ENCODE peak calls at places on chromosomes 16 and 17, in eight cellular contexts. One of them, this sample, is unnamed.
A peak's percentile ranks its signal among the peaks of the same experiment; 100 is the strongest.

GRCh38 chr16:77690416-77690815 is 31.9 kb upstream of the NUDT7 start:
- DNase-seq in uterus: no peak
- DNase-seq in H9: no peak
- DNase-seq in cardiac fibroblast: no peak
- DNase-seq in dorsolateral prefrontal cortex: peak; percentile 59
- DNase-seq in bronchial epithelial cell: no peak
- DNase-seq in choroid plexus epithelial cell: no peak
- DNase-seq in fibroblast of the aortic adventitia: no peak
- DNase-seq in this sample: no peak

GRCh38 chr17:76635659-76636360 is 7.7 kb downstream of the ST6GALNAC1 start:
- DNase-seq in uterus: no peak
- DNase-seq in H9: no peak
- DNase-seq in cardiac fibroblast: peak; percentile 38
- DNase-seq in dorsolateral prefrontal cortex: no peak
- DNase-seq in bronchial epithelial cell: no peak
- DNase-seq in choroid plexus epithelial cell: no peak
- DNase-seq in fibroblast of the aortic adventitia: peak; percentile 29
- DNase-seq in this sample: no peak

GRCh38 chr16:73036074-73036826 is 11.7 kb downstream of the ZFHX3 start:
- DNase-seq in uterus: no peak
- DNase-seq in H9: peak; percentile 84
- DNase-seq in cardiac fibroblast: no peak
- DNase-seq in dorsolateral prefrontal cortex: no peak
- DNase-seq in bronchial epithelial cell: no peak
- DNase-seq in choroid plexus epithelial cell: no peak
- DNase-seq in fibroblast of the aortic adventitia: no peak
- DNase-seq in this sample: peak; percentile 50

GRCh38 chr17:2449486-2449885 is 48.6 kb upstream of the MNT start:
- DNase-seq in uterus: no peak
- DNase-seq in H9: no peak
- DNase-seq in cardiac fibroblast: no peak
- DNase-seq in dorsolateral prefrontal cortex: no peak
- DNase-seq in bronchial epithelial cell: no peak
- DNase-seq in choroid plexus epithelial cell: no peak
- DNase-seq in fibroblast of the aortic adventitia: peak; percentile 74
- DNase-seq in this sample: no peak

GRCh38 chr17:31917065-31917529 is 15.6 kb upstream of the UTP6 start:
- DNase-seq in uterus: no peak
- DNase-seq in H9: peak; percentile 49
- DNase-seq in cardiac fibroblast: no peak
- DNase-seq in dorsolateral prefrontal cortex: no peak
- DNase-seq in bronchial epithelial cell: no peak
- DNase-seq in choroid plexus epithelial cell: no peak
- DNase-seq in fibroblast of the aortic adventitia: no peak
- DNase-seq in this sample: peak; percentile 56

GRCh38 chr17:64773836-64774761 is 112.0 kb upstream of the SMURF2 start:
- DNase-seq in uterus: no peak
- DNase-seq in H9: peak; percentile 97
- DNase-seq in cardiac fibroblast: peak; percentile 71
- DNase-seq in dorsolateral prefrontal cortex: no peak
- DNase-seq in bronchial epithelial cell: peak; percentile 62
- DNase-seq in choroid plexus epithelial cell: peak; percentile 65
- DNase-seq in fibroblast of the aortic adventitia: peak; percentile 51
- DNase-seq in this sample: peak; percentile 85

GRCh38 chr16:18797746-18798145 is 3.6 kb downstream of the ARL6IP1 start:
- DNase-seq in uterus: no peak
- DNase-seq in H9: no peak
- DNase-seq in cardiac fibroblast: no peak
- DNase-seq in dorsolateral prefrontal cortex: no peak
- DNase-seq in bronchial epithelial cell: no peak
- DNase-seq in choroid plexus epithelial cell: no peak
- DNase-seq in fibroblast of the aortic adventitia: no peak
- DNase-seq in this sample: no peak

GRCh38 chr17:3635474-3636153 is 436 bp downstream of the SHPK start:
- DNase-seq in uterus: no peak
- DNase-seq in H9: no peak
- DNase-seq in cardiac fibroblast: no peak
- DNase-seq in dorsolateral prefrontal cortex: no peak
- DNase-seq in bronchial epithelial cell: no peak
- DNase-seq in choroid plexus epithelial cell: no peak
- DNase-seq in fibroblast of the aortic adventitia: no peak
- DNase-seq in this sample: peak; percentile 3

GRCh38 chr17:35171834-35172233 is 22.4 kb downstream of the SLC35G3 start:
- DNase-seq in uterus: no peak
- DNase-seq in H9: no peak
- DNase-seq in cardiac fibroblast: peak; percentile 43
- DNase-seq in dorsolateral prefrontal cortex: no peak
- DNase-seq in bronchial epithelial cell: peak; percentile 53
- DNase-seq in choroid plexus epithelial cell: peak; percentile 28
- DNase-seq in fibroblast of the aortic adventitia: peak; percentile 41
- DNase-seq in this sample: no peak

GRCh38 chr16:85461814-85462404 is 151.2 kb upstream of the GSE1 start:
- DNase-seq in uterus: peak; percentile 65
- DNase-seq in H9: peak; percentile 82
- DNase-seq in cardiac fibroblast: peak; percentile 27
- DNase-seq in dorsolateral prefrontal cortex: no peak
- DNase-seq in bronchial epithelial cell: no peak
- DNase-seq in choroid plexus epithelial cell: peak; percentile 63
- DNase-seq in fibroblast of the aortic adventitia: peak; percentile 47
- DNase-seq in this sample: no peak

GRCh38 chr16:75616541-75617010 is 6.5 kb downstream of the ADAT1 start:
- DNase-seq in uterus: no peak
- DNase-seq in H9: no peak
- DNase-seq in cardiac fibroblast: no peak
- DNase-seq in dorsolateral prefrontal cortex: no peak
- DNase-seq in bronchial epithelial cell: no peak
- DNase-seq in choroid plexus epithelial cell: no peak
- DNase-seq in fibroblast of the aortic adventitia: no peak
- DNase-seq in this sample: no peak

GRCh38 chr17:50758989-50759544 is 8.3 kb downstream of the ANKRD40CL start:
- DNase-seq in uterus: no peak
- DNase-seq in H9: no peak
- DNase-seq in cardiac fibroblast: no peak
- DNase-seq in dorsolateral prefrontal cortex: no peak
- DNase-seq in bronchial epithelial cell: no peak
- DNase-seq in choroid plexus epithelial cell: no peak
- DNase-seq in fibroblast of the aortic adventitia: no peak
- DNase-seq in this sample: no peak

GRCh38 chr16:24189941-24190340 is 66.2 kb upstream of the CACNG3 start:
- DNase-seq in uterus: no peak
- DNase-seq in H9: no peak
- DNase-seq in cardiac fibroblast: no peak
- DNase-seq in dorsolateral prefrontal cortex: no peak
- DNase-seq in bronchial epithelial cell: no peak
- DNase-seq in choroid plexus epithelial cell: no peak
- DNase-seq in fibroblast of the aortic adventitia: no peak
- DNase-seq in this sample: no peak

DNA sequence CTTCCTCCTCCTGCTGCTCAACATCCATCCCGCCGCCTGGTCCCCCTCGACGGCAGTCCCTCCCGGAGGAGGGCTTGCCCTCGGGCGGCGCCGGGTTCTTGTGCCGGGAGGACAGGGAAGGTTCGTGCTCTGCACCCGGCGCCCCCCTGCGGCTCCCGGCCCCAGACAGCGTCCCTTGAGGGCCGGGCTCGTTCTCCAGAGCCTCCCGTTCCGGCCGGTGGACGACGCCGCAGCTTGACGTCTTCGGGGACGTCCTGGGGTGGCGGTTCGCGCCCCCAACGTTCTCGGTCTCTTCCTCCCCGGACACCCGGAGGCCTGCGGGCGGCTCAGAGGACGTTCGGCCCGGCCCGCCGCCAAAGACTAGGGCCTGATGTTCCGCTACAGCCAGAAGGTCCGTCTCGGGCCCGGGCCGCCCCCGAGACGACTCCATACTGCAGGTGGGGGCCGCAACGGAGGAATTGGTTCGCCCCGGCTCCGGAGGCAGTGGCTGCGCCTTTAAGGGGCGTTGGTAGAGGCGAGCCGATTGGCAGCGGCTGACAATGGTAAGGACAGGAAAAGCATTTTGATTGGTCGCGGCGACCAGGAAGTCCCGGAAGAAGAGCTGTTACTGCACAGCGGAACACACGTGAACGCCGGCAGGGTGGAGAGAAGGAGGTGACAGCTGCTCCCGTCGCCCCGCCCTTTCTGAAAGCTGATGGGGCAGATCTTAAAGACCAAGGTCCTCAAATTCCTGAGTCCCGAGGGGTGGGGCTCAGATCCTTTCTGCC is at the start of gene BORCS6:
- DNase-seq in uterus: peak; percentile 98
- DNase-seq in H9: peak; percentile 100
- DNase-seq in cardiac fibroblast: peak; percentile 99
- DNase-seq in dorsolateral prefrontal cortex: peak; percentile 100
- DNase-seq in bronchial epithelial cell: peak; percentile 95
- DNase-seq in choroid plexus epithelial cell: peak; percentile 99
- DNase-seq in fibroblast of the aortic adventitia: peak; percentile 98
- DNase-seq in this sample: peak; percentile 90
- TF ChIP-seq CTCF in uterus: peak; percentile 22
- TF ChIP-seq CTCF in H9: no peak
- TF ChIP-seq CTCF in cardiac fibroblast: no peak
- TF ChIP-seq CTCF in dorsolateral prefrontal cortex: peak; percentile 35
- TF ChIP-seq CTCF in bronchial epithelial cell: peak; percentile 8
- TF ChIP-seq CTCF in choroid plexus epithelial cell: peak; percentile 2
- TF ChIP-seq CTCF in fibroblast of the aortic adventitia: peak; percentile 2
- TF ChIP-seq CTCF in this sample: no peak

GRCh38 chr16:84212631-84213030 is 21.7 kb downstream of the ADAD2 start:
- DNase-seq in uterus: no peak
- DNase-seq in H9: no peak
- DNase-seq in cardiac fibroblast: no peak
- DNase-seq in dorsolateral prefrontal cortex: no peak
- DNase-seq in bronchial epithelial cell: no peak
- DNase-seq in choroid plexus epithelial cell: no peak
- DNase-seq in fibroblast of the aortic adventitia: no peak
- DNase-seq in this sample: no peak

GRCh38 chr16:84212154-84212553 is 21.2 kb downstream of the ADAD2 start:
- DNase-seq in uterus: no peak
- DNase-seq in H9: no peak
- DNase-seq in cardiac fibroblast: no peak
- DNase-seq in dorsolateral prefrontal cortex: no peak
- DNase-seq in bronchial epithelial cell: no peak
- DNase-seq in choroid plexus epithelial cell: no peak
- DNase-seq in fibroblast of the aortic adventitia: no peak
- DNase-seq in this sample: no peak

GRCh38 chr16:84207869-84208268 is 16.9 kb downstream of the ADAD2 start:
- DNase-seq in uterus: no peak
- DNase-seq in H9: no peak
- DNase-seq in cardiac fibroblast: no peak
- DNase-seq in dorsolateral prefrontal cortex: no peak
- DNase-seq in bronchial epithelial cell: no peak
- DNase-seq in choroid plexus epithelial cell: no peak
- DNase-seq in fibroblast of the aortic adventitia: no peak
- DNase-seq in this sample: no peak

GRCh38 chr16:84207266-84207665 is 16.3 kb downstream of the ADAD2 start:
- DNase-seq in uterus: no peak
- DNase-seq in H9: no peak
- DNase-seq in cardiac fibroblast: no peak
- DNase-seq in dorsolateral prefrontal cortex: no peak
- DNase-seq in bronchial epithelial cell: no peak
- DNase-seq in choroid plexus epithelial cell: no peak
- DNase-seq in fibroblast of the aortic adventitia: no peak
- DNase-seq in this sample: no peak

DNA sequence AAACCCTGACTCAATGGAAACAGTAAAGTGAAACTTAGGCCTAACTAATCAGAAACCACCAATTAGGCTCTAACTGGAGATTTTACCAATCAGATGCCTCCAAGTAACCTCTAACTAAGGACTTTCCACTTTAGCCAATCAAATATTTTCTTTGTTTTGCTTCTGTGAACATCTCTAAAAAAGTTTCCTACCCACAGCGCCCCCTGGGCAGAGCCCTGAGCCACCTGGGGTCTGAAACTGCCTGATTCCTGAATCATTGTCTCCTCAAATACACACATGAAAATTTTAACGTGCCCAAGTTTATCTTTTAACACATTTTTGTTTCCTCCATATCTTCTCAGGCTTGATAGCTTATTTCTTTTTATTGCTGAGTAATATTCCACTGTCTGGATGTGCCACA is 19.0 kb downstream of the ADAD2 start:
- DNase-seq in uterus: no peak
- DNase-seq in H9: no peak
- DNase-seq in cardiac fibroblast: no peak
- DNase-seq in dorsolateral prefrontal cortex: no peak
- DNase-seq in bronchial epithelial cell: no peak
- DNase-seq in choroid plexus epithelial cell: no peak
- DNase-seq in fibroblast of the aortic adventitia: no peak
- DNase-seq in this sample: no peak
- TF ChIP-seq CTCF in uterus: no peak
- TF ChIP-seq CTCF in H9: peak; percentile 36
- TF ChIP-seq CTCF in cardiac fibroblast: no peak
- TF ChIP-seq CTCF in dorsolateral prefrontal cortex: no peak
- TF ChIP-seq CTCF in bronchial epithelial cell: no peak
- TF ChIP-seq CTCF in choroid plexus epithelial cell: peak; percentile 17
- TF ChIP-seq CTCF in fibroblast of the aortic adventitia: no peak
- TF ChIP-seq CTCF in this sample: no peak

GRCh38 chr17:15029469-15029868 is 235.7 kb downstream of the PMP22 start:
- DNase-seq in uterus: no peak
- DNase-seq in H9: no peak
- DNase-seq in cardiac fibroblast: no peak
- DNase-seq in dorsolateral prefrontal cortex: no peak
- DNase-seq in bronchial epithelial cell: no peak
- DNase-seq in choroid plexus epithelial cell: no peak
- DNase-seq in fibroblast of the aortic adventitia: no peak
- DNase-seq in this sample: no peak
- TF ChIP-seq CTCF in uterus: no peak
- TF ChIP-seq CTCF in H9: peak; percentile 32
- TF ChIP-seq CTCF in cardiac fibroblast: no peak
- TF ChIP-seq CTCF in dorsolateral prefrontal cortex: no peak
- TF ChIP-seq CTCF in bronchial epithelial cell: no peak
- TF ChIP-seq CTCF in choroid plexus epithelial cell: peak; percentile 8
- TF ChIP-seq CTCF in fibroblast of the aortic adventitia: no peak
- TF ChIP-seq CTCF in this sample: no peak

GRCh38 chr16:46884513-46885293 is 541 bp downstream of the GPT2 start:
- DNase-seq in uterus: no peak
- DNase-seq in H9: no peak
- DNase-seq in cardiac fibroblast: peak; percentile 28
- DNase-seq in dorsolateral prefrontal cortex: peak; percentile 63
- DNase-seq in bronchial epithelial cell: no peak
- DNase-seq in choroid plexus epithelial cell: peak; percentile 27
- DNase-seq in fibroblast of the aortic adventitia: no peak
- DNase-seq in this sample: no peak

GRCh38 chr16:46883353-46883689 is 841 bp upstream of the GPT2 start:
- DNase-seq in uterus: no peak
- DNase-seq in H9: no peak
- DNase-seq in cardiac fibroblast: no peak
- DNase-seq in dorsolateral prefrontal cortex: no peak
- DNase-seq in bronchial epithelial cell: no peak
- DNase-seq in choroid plexus epithelial cell: no peak
- DNase-seq in fibroblast of the aortic adventitia: no peak
- DNase-seq in this sample: peak; percentile 37

GRCh38 chr16:46882304-46882939 is 1.7 kb upstream of the GPT2 start:
- DNase-seq in uterus: no peak
- DNase-seq in H9: no peak
- DNase-seq in cardiac fibroblast: no peak
- DNase-seq in dorsolateral prefrontal cortex: no peak
- DNase-seq in bronchial epithelial cell: no peak
- DNase-seq in choroid plexus epithelial cell: no peak
- DNase-seq in fibroblast of the aortic adventitia: no peak
- DNase-seq in this sample: no peak

GRCh38 chr16:46882940-46883307 is 1.2 kb upstream of the GPT2 start:
- DNase-seq in uterus: no peak
- DNase-seq in H9: no peak
- DNase-seq in cardiac fibroblast: no peak
- DNase-seq in dorsolateral prefrontal cortex: no peak
- DNase-seq in bronchial epithelial cell: no peak
- DNase-seq in choroid plexus epithelial cell: no peak
- DNase-seq in fibroblast of the aortic adventitia: no peak
- DNase-seq in this sample: no peak

GRCh38 chr16:46883690-46884512 is at the start of gene GPT2:
- DNase-seq in uterus: peak; percentile 93
- DNase-seq in H9: peak; percentile 99
- DNase-seq in cardiac fibroblast: peak; percentile 93
- DNase-seq in dorsolateral prefrontal cortex: peak; percentile 98
- DNase-seq in bronchial epithelial cell: peak; percentile 81
- DNase-seq in choroid plexus epithelial cell: peak; percentile 96
- DNase-seq in fibroblast of the aortic adventitia: peak; percentile 91
- DNase-seq in this sample: peak; percentile 100
- TF ChIP-seq CTCF in uterus: peak; percentile 35
- TF ChIP-seq CTCF in H9: no peak
- TF ChIP-seq CTCF in cardiac fibroblast: no peak
- TF ChIP-seq CTCF in dorsolateral prefrontal cortex: peak; percentile 48
- TF ChIP-seq CTCF in bronchial epithelial cell: no peak
- TF ChIP-seq CTCF in choroid plexus epithelial cell: no peak
- TF ChIP-seq CTCF in fibroblast of the aortic adventitia: no peak
- TF ChIP-seq CTCF in this sample: peak; percentile 13

This sample was measured in Calu3.